ENCODE peak calls at places on chromosomes 16 and 17, in five cellular contexts. G, D, J, U and M are unnamed samples. For H3K4me1, the result is how much of the 10 kb centered on the place peaks cover.

GRCh38 chr17:11487469-11487868 is 110.8 kb upstream of the DNAH9 start:
- DNase-seq in G (no peak), D (no peak), J (no peak), U (no peak), M (no peak)

GRCh38 chr16:67662653-67663010 is 1.9 kb downstream of the PARD6A start:
- DNase-seq in G (no peak), D (no peak), J (no peak), U (no peak), M (no peak)

GRCh38 chr16:57643166-57643813 is 14.9 kb downstream of the ADGRG1 start:
- DNase-seq in G (no peak), D (no peak), J (no peak), U (no peak), M (no peak)

GRCh38 chr17:81863833-81864768 is 3.8 kb upstream of the P4HB start:
- DNase-seq in G (no peak), D (no peak), J (no peak), U (no peak), M (no peak)

GRCh38 chr17:79391808-79392233 is 219.0 kb downstream of the RBFOX3 start:
- DNase-seq in G (peak), D (peak), J (peak), U (peak), M (peak)

GRCh38 chr16:89581861-89582563 is 6.5 kb downstream of the CPNE7 start:
- DNase-seq in G (no peak), D (no peak), J (no peak), U (no peak), M (no peak)

GRCh38 chr17:61862975-61863800 is at the start of gene BRIP1:
- DNase-seq in G (peak), D (peak), J (peak), U (peak), M (peak)

GRCh38 chr16:1135459-1135825 is 17.5 kb upstream of the CACNA1H start:
- DNase-seq in G (no peak), D (no peak), J (no peak), U (no peak), M (no peak)

GRCh38 chr17:17042851-17043667 is 802 bp downstream of the MPRIP start:
- DNase-seq in G (no peak), D (no peak), J (no peak), U (no peak), M (peak)

GRCh38 chr16:85462405-85463227 is 150.5 kb upstream of the GSE1 start:
- DNase-seq in G (no peak), D (peak), J (no peak), U (no peak), M (no peak)

GRCh38 chr17:81332118-81332834 is 37.2 kb upstream of the SLC38A10 start:
- DNase-seq in G (no peak), D (peak), J (no peak), U (no peak), M (no peak)

GRCh38 chr17:32962320-32962707 is 29.3 kb upstream of the SPACA3 start:
- DNase-seq in G (no peak), D (no peak), J (no peak), U (no peak), M (no peak)

GRCh38 chr17:48048321-48049140 is at the start of gene NFE2L1:
- DNase-seq in G (peak), D (peak), J (peak), U (peak), M (peak)

GRCh38 chr16:2776500-2777139 is 460 bp downstream of the ELOB start:
- DNase-seq in G (peak), D (no peak), J (no peak), U (no peak), M (no peak)

GRCh38 chr17:79563237-79564013 is 47.4 kb downstream of the RBFOX3 start:
- DNase-seq in G (no peak), D (no peak), J (no peak), U (no peak), M (no peak)

GRCh38 chr16:28264656-28265055 is 27.7 kb upstream of the SBK1 start:
- DNase-seq in G (no peak), D (no peak), J (no peak), U (no peak), M (no peak)

GRCh38 chr17:15231851-15232516 is 33.1 kb downstream of the PMP22 start:
- DNase-seq in G (no peak), D (no peak), J (no peak), U (no peak), M (no peak)

GRCh38 chr17:73657473-73658116 is 13.3 kb upstream of the SDK2 start:
- DNase-seq in G (peak), D (peak), J (no peak), U (peak), M (no peak)

GRCh38 chr16:67017810-67018488 is 11.0 kb upstream of the CBFB start:
- DNase-seq in G (peak), D (peak), J (peak), U (peak), M (peak)

GRCh38 chr17:31704483-31704882 is 154.6 kb downstream of the COPRS start:
- DNase-seq in G (no peak), D (no peak), J (no peak), U (no peak), M (no peak)

GRCh38 chr16:68823401-68823800 is 19.9 kb upstream of the TANGO6 start:
- DNase-seq in G (no peak), D (no peak), J (no peak), U (no peak), M (peak)

GRCh38 chr17:77865716-77866115 is 92.8 kb upstream of the TNRC6C start:
- DNase-seq in G (no peak), D (no peak), J (no peak), U (no peak), M (no peak)
- H3K4me1 ChIP-seq in G (under half), D (under half), J (under half), U (under half), M (under half)

GRCh38 chr17:46793541-46793940 is 25.0 kb downstream of the WNT3 start:
- DNase-seq in G (no peak), D (no peak), J (no peak), U (no peak), M (no peak)
- H3K4me1 ChIP-seq in G (under half), D (under half), J (under half), U (under half), M (under half)

GRCh38 chr17:42537826-42538451 is 1.9 kb downstream of the NAGLU start:
- DNase-seq in G (no peak), D (no peak), J (no peak), U (no peak), M (no peak)
- H3K4me1 ChIP-seq in G (under half), D (under half), J (under half), U (under half), M (under half)

GRCh38 chr16:53090591-53091507 is 36.1 kb downstream of the CHD9 start:
- DNase-seq in G (peak), D (no peak), J (no peak), U (peak), M (peak)
- H3K4me1 ChIP-seq in G (under half), D (under half), J (under half), U (under half), M (under half)

GRCh38 chr16:12324152-12324551 is 347.6 kb downstream of the SNX29 start:
- DNase-seq in G (no peak), D (no peak), J (no peak), U (no peak), M (no peak)

GRCh38 chr16:12330541-12330940 is 354.0 kb downstream of the SNX29 start:
- DNase-seq in G (no peak), D (no peak), J (no peak), U (no peak), M (no peak)

GRCh38 chr16:12329246-12329995 is 352.9 kb downstream of the SNX29 start:
- DNase-seq in G (no peak), D (no peak), J (no peak), U (no peak), M (no peak)

GRCh38 chr16:12330977-12331376 is 354.4 kb downstream of the SNX29 start:
- DNase-seq in G (peak), D (no peak), J (no peak), U (no peak), M (no peak)

DNA sequence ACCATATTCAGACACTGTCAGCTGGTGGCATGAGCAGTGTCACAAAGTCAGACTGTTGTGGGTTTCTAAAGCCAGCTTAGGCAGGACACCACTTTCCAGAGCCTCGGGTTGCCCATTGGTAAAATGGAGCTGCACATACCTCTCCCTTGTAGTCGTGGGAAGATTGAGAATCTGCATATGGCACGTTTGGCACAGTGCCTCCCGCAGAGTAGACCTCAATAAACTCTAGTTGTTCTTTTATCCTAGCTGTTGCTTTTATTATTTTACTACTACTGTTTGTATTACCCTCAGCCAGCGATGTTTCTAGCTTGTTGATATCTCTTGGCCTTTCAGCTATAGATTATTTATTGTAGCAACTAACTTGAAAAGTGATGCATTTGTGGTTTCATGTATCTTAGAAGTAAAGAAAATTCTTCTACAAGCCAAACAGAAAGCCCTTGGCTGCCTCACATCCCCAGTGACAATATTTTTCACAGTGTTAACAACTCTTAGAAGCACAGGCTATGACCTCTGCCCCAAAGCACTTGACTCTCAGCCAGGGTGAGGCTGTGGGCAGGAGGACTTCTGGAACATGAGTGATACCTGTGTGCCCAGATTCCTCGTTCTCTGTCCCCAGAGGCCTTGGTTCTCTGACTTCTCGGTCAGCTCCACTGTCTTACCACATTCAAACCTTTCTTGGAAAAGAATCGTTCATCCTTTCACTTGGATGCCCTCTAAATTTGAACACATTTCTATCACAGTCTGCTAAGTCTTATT is 351.6 kb downstream of the SNX29 start:
- DNase-seq in G (no peak), D (no peak), J (no peak), U (peak), M (no peak)
- H3K4me1 ChIP-seq in G (under half), D (under half), J (under half), U (under half), M (under half)